ENCODE peak calls at places on chromosomes 6 and 20, in four cellular contexts. P is GM23338, C is GM23248, S is PC-3. Z is an unnamed sample. For H3F3A, the result is how much of the 10 kb centered on the place peaks cover.

GRCh38 chr6:15365273-15365687 is 119.4 kb downstream of the JARID2 start:
- DNase-seq in P (peak), C (peak), S (peak), Z (no peak)

GRCh38 chr6:39553811-39554802 is 171.1 kb downstream of the KIF6 start:
- DNase-seq in P (no peak), C (peak), S (no peak), Z (no peak)

GRCh38 chr6:14610141-14610540 is 492.6 kb downstream of the CD83 start:
- DNase-seq in P (no peak), C (no peak), S (no peak), Z (no peak)

GRCh38 chr6:14728396-14729024 is 517.4 kb upstream of the JARID2 start:
- DNase-seq in P (no peak), C (peak), S (peak), Z (no peak)

GRCh38 chr6:104281370-104281769 is 578.3 kb downstream of the HACE1 start:
- DNase-seq in P (peak), C (no peak), S (peak), Z (no peak)

GRCh38 chr6:108027594-108027993 is 46.9 kb downstream of the OSTM1 start:
- DNase-seq in P (peak), C (peak), S (peak), Z (no peak)

GRCh38 chr20:9740486-9740885 is 98.4 kb downstream of the PAK5 start:
- DNase-seq in P (no peak), C (no peak), S (no peak), Z (no peak)

GRCh38 chr6:119205911-119206617 is 127.6 kb upstream of the FAM184A start:
- DNase-seq in P (no peak), C (no peak), S (no peak), Z (peak)

GRCh38 chr20:22531756-22532155 is 52.6 kb downstream of the FOXA2 start:
- DNase-seq in P (no peak), C (no peak), S (no peak), Z (no peak)

GRCh38 chr6:137722749-137723272 is 144.2 kb upstream of the TNFAIP3 start:
- DNase-seq in P (no peak), C (no peak), S (no peak), Z (peak)

GRCh38 chr20:11379257-11380011 is 538.3 kb upstream of the BTBD3 start:
- DNase-seq in P (peak), C (no peak), S (no peak), Z (no peak)

GRCh38 chr6:150690681-150691080 is 91.0 kb downstream of the PLEKHG1 start:
- DNase-seq in P (no peak), C (no peak), S (no peak), Z (no peak)

GRCh38 chr20:62069741-62070216 is 4.1 kb upstream of the TAF4 start:
- DNase-seq in P (no peak), C (peak), S (peak), Z (no peak)

GRCh38 chr6:155154158-155154830 is 109.5 kb upstream of the CLDN20 start:
- DNase-seq in P (no peak), C (peak), S (peak), Z (no peak)

GRCh38 chr6:38640216-38640909 is 634 bp upstream of the BTBD9 start:
- DNase-seq in P (peak), C (peak), S (no peak), Z (no peak)

DNA sequence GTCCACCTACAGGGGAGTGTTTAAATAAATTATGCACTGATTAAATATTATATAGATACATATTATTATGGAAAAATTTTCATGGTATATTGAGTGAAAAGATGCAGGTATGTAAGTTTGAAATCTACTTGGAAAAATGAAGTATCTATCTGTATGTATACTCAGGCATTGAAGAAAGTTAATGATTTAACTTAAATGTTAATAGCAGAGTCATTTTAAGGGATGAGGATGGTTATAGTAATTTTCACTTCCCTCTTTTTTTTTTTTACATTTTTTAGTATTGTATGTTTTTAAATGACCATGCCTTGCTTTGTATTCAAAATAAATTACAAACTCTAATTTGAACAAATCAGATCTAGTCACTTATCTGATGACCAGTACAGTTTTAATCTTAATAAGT is 43.2 kb upstream of the NOTCH4 start:
- DNase-seq in P (no peak), C (no peak), S (no peak), Z (no peak)
- H3K4me2 ChIP-seq in P (no peak), C (no peak), S (no peak), Z (no peak)

GRCh38 chr20:45816951-45817651 is 4.7 kb downstream of the UBE2C start:
- DNase-seq in P (no peak), C (no peak), S (no peak), Z (no peak)

GRCh38 chr20:45813489-45813888 is 1.0 kb downstream of the UBE2C start:
- DNase-seq in P (no peak), C (no peak), S (no peak), Z (no peak)

GRCh38 chr20:45812157-45813005 is at the start of gene UBE2C:
- DNase-seq in P (peak), C (peak), S (peak), Z (peak)

GRCh38 chr20:45813006-45813340 is 529 bp downstream of the UBE2C start:
- DNase-seq in P (no peak), C (no peak), S (no peak), Z (no peak)

DNA sequence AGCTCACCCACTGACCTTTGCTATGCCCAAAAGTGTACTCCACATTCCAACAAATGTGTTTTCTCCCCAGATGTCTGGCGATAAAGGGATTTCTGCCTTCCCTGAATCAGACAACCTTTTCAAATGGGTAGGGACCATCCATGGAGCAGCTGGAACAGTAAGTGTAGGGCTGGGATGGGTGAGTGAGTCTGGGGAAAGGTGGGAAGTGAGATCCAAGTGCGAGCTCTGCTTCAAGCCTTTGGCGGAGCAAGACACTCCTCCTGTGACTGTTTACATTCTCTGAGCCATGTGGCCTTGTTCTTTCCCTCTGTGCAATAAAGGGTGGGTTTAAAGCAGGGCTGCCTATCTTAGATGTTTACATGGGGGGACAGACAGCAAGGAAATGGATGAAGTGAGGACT is 1.9 kb downstream of the UBE2C start:
- DNase-seq in P (no peak), C (no peak), S (no peak), Z (no peak)
- H3F3A ChIP-seq in P (under half), C (under half), S (under half), Z (under half)

DNA sequence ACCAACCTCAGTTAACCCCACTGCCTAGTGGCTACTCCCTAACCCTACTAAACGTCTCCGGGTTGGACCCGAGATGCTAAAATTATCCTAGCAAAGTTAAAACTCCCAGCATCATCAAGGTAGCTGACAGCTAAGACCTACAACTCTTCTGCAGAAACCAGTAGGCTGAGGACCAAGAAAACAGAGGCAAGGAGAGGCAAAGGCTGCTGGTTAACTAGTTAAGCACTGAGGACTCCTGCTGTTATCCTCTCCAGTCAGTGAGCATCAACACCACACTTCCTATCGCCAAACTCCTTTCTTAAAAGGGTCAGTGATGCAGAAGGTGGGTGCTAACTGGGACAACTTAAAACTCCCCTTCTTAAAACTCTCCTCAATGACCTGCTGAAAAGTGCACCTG is 1.8 kb downstream of the TRERF1 start:
- DNase-seq in P (peak), C (peak), S (peak), Z (no peak)
- H3K4me2 ChIP-seq in P (peak), C (peak), S (peak), Z (peak)

GRCh38 chr20:63861981-63862901 is 943 bp downstream of the ABHD16B start:
- DNase-seq in P (no peak), C (no peak), S (no peak), Z (no peak)

GRCh38 chr20:63864545-63864977 is 509 bp upstream of the TPD52L2 start:
- DNase-seq in P (no peak), C (no peak), S (no peak), Z (peak)

GRCh38 chr20:63861365-63861934 is at the start of gene ABHD16B:
- DNase-seq in P (no peak), C (no peak), S (no peak), Z (no peak)

GRCh38 chr20:63863798-63864544 is 1.1 kb upstream of the TPD52L2 start:
- DNase-seq in P (peak), C (peak), S (peak), Z (peak)

GRCh38 chr20:63863021-63863797 is 1.9 kb upstream of the TPD52L2 start:
- DNase-seq in P (no peak), C (no peak), S (no peak), Z (no peak)
- H3F3A ChIP-seq in P (under half), C (under half), S (under half), Z (under half)

GRCh38 chr6:44966449-44967091 is 361.6 kb upstream of the RUNX2 start:
- DNase-seq in P (no peak), C (peak), S (peak), Z (no peak)

GRCh38 chr6:44969446-44970175 is 358.5 kb upstream of the RUNX2 start:
- DNase-seq in P (no peak), C (peak), S (no peak), Z (no peak)

GRCh38 chr6:44972710-44973109 is 355.4 kb upstream of the RUNX2 start:
- DNase-seq in P (no peak), C (no peak), S (no peak), Z (no peak)

GRCh38 chr6:44967481-44967880 is 360.6 kb upstream of the RUNX2 start:
- DNase-seq in P (no peak), C (peak), S (no peak), Z (no peak)
- H3K4me2 ChIP-seq in P (no peak), C (no peak), S (no peak), Z (no peak)

DNA sequence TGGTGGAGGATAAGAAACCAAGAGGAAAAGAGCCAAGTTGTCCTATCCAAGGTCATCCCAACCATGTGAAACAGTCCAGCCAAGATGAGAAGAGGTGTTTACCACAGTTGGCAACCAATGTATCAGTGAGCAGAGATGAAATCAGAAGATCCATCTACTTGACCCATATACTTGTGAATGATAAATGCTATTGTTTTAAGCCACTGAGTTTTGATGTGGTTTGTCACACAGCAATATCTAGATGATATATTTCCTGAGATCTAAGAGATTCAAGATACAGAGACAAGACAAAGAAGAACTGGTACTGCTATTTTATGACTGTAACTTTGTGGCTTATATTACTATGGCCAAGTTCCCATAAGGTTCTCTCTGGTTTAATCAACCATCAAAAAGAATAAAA is 721.2 kb downstream of the MAFB start:
- DNase-seq in P (no peak), C (no peak), S (no peak), Z (no peak)
- H3F3A ChIP-seq in P (under half), C (under half), S (under half), Z (under half)

GRCh38 chr20:5156670-5157448 is 30.1 kb downstream of the CDS2 start:
- DNase-seq in P (no peak), C (peak), S (peak), Z (no peak)
- H3K4me2 ChIP-seq in P (no peak), C (peak), S (peak), Z (no peak)

GRCh38 chr6:24972551-24972950 is 36.8 kb upstream of the RIPOR2 start:
- DNase-seq in P (no peak), C (no peak), S (no peak), Z (no peak)

GRCh38 chr6:24968711-24969110 is 33.0 kb upstream of the RIPOR2 start:
- DNase-seq in P (no peak), C (no peak), S (no peak), Z (no peak)

GRCh38 chr6:24971067-24971466 is 35.3 kb upstream of the RIPOR2 start:
- DNase-seq in P (no peak), C (no peak), S (no peak), Z (no peak)

GRCh38 chr6:24974182-24975171 is 38.7 kb upstream of the RIPOR2 start:
- DNase-seq in P (no peak), C (peak), S (peak), Z (no peak)

GRCh38 chr6:24969343-24969860 is 33.6 kb upstream of the RIPOR2 start:
- DNase-seq in P (no peak), C (no peak), S (no peak), Z (no peak)
- H3F3A ChIP-seq in P (under half), C (under half), S (under half), Z (under half)

GRCh38 chr6:37068523-37069270 is 63.2 kb downstream of the FGD2 start:
- DNase-seq in P (no peak), C (no peak), S (no peak), Z (no peak)
- H3K4me2 ChIP-seq in P (no peak), C (no peak), S (no peak), Z (no peak)